ENCODE peak calls at places on chromosomes 3 and 15, in five cellular contexts. Z is transverse colon, H is esophagus muscularis mucosa, A is tibial nerve, K is H1. Y is an unnamed sample.

GRCh38 chr15:76198456-76199105 is 112.7 kb downstream of the ETFA start:
- DNase-seq in Z (no peak), H (no peak), A (no peak), K (no peak), Y (no peak)

GRCh38 chr15:76185716-76186115 is 125.6 kb downstream of the ETFA start:
- DNase-seq in Z (no peak), H (no peak), A (no peak), K (peak; percentile 54), Y (no peak)

GRCh38 chr3:19931767-19932188 is 2.2 kb downstream of the EFHB start:
- DNase-seq in Z (no peak), H (no peak), A (no peak), K (no peak), Y (no peak)

GRCh38 chr3:66353530-66353929 is 132.7 kb downstream of the SLC25A26 start:
- DNase-seq in Z (no peak), H (no peak), A (no peak), K (no peak), Y (no peak)

GRCh38 chr3:60992395-60992794 is 258.9 kb downstream of the FHIT start:
- DNase-seq in Z (no peak), H (no peak), A (peak; percentile 20), K (no peak), Y (no peak)

GRCh38 chr3:193680220-193680619 is 87.2 kb downstream of the OPA1 start:
- DNase-seq in Z (no peak), H (no peak), A (no peak), K (no peak), Y (no peak)

GRCh38 chr3:37480003-37480402 is 305.6 kb upstream of the LRRFIP2 start:
- DNase-seq in Z (no peak), H (no peak), A (no peak), K (no peak), Y (no peak)

GRCh38 chr3:145696011-145696410 is 465.0 kb downstream of the PLOD2 start:
- DNase-seq in Z (no peak), H (no peak), A (no peak), K (no peak), Y (no peak)

GRCh38 chr3:111712294-111713180 is 117.4 kb upstream of the ZBED2 start:
- DNase-seq in Z (no peak), H (peak; percentile 81), A (no peak), K (no peak), Y (no peak)

GRCh38 chr15:101187820-101188516 is 63.9 kb downstream of the CHSY1 start:
- DNase-seq in Z (no peak), H (no peak), A (no peak), K (no peak), Y (no peak)

GRCh38 chr3:134362670-134363380 is 11.4 kb downstream of the AMOTL2 start:
- DNase-seq in Z (no peak), H (no peak), A (no peak), K (no peak), Y (no peak)

GRCh38 chr3:188082040-188082439 is 71.9 kb upstream of the LPP start:
- DNase-seq in Z (no peak), H (no peak), A (peak; percentile 60), K (no peak), Y (no peak)

GRCh38 chr15:96629501-96629900 is 299.0 kb downstream of the NR2F2 start:
- DNase-seq in Z (peak; percentile 9), H (no peak), A (peak; percentile 31), K (no peak), Y (peak; percentile 12)

GRCh38 chr15:93007994-93008393 is 81.0 kb downstream of the RGMA start:
- DNase-seq in Z (no peak), H (no peak), A (no peak), K (no peak), Y (no peak)

GRCh38 chr3:8990266-8991215 is 27.3 kb upstream of the RAD18 start:
- DNase-seq in Z (no peak), H (no peak), A (no peak), K (no peak), Y (peak; percentile 53)

GRCh38 chr3:152047465-152047864 is 174.0 kb downstream of the SUCNR1 start:
- DNase-seq in Z (no peak), H (no peak), A (no peak), K (no peak), Y (no peak)

GRCh38 chr15:88249220-88249619 is 7.3 kb downstream of the NTRK3 start:
- DNase-seq in Z (no peak), H (no peak), A (no peak), K (no peak), Y (no peak)

GRCh38 chr3:62708642-62709041 is 166.6 kb downstream of the CADPS start:
- DNase-seq in Z (no peak), H (no peak), A (no peak), K (no peak), Y (no peak)

GRCh38 chr15:89656116-89656815 is 999 bp upstream of the KIF7 start:
- DNase-seq in Z (no peak), H (no peak), A (no peak), K (no peak), Y (no peak)

GRCh38 chr3:126827121-126827520 is 123.1 kb downstream of the CHCHD6 start:
- DNase-seq in Z (no peak), H (peak; percentile 92), A (peak; percentile 52), K (no peak), Y (no peak)

GRCh38 chr3:191329654-191330308 is 545 bp downstream of the UTS2B start:
- DNase-seq in Z (peak; percentile 69), H (no peak), A (no peak), K (no peak), Y (peak; percentile 44)

GRCh38 chr15:45790325-45790943 is 155.6 kb downstream of the SQOR start:
- DNase-seq in Z (peak; percentile 34), H (no peak), A (peak; percentile 23), K (no peak), Y (no peak)

GRCh38 chr3:84885199-84885882 is 73.4 kb upstream of the CADM2 start:
- DNase-seq in Z (no peak), H (no peak), A (no peak), K (no peak), Y (no peak)

GRCh38 chr3:155233213-155233612 is 60.3 kb downstream of the STRIT1 start:
- DNase-seq in Z (peak; percentile 8), H (no peak), A (peak; percentile 79), K (no peak), Y (peak; percentile 18)

GRCh38 chr15:59941612-59942011 is 62.5 kb upstream of the FOXB1 start:
- DNase-seq in Z (no peak), H (no peak), A (no peak), K (no peak), Y (no peak)

GRCh38 chr3:23668430-23668904 is 137.3 kb upstream of the UBE2E1 start:
- DNase-seq in Z (no peak), H (no peak), A (no peak), K (no peak), Y (no peak)

GRCh38 chr3:103388214-103388613 is 953.4 kb downstream of the ZPLD1 start:
- DNase-seq in Z (no peak), H (no peak), A (no peak), K (no peak), Y (no peak)

GRCh38 chr15:85785887-85786777 is 8.6 kb downstream of the KLHL25 start:
- DNase-seq in Z (peak; percentile 66), H (no peak), A (no peak), K (no peak), Y (peak; percentile 46)

GRCh38 chr3:151709847-151710246 is 23.9 kb upstream of the AADACL2 start:
- DNase-seq in Z (no peak), H (no peak), A (no peak), K (no peak), Y (no peak)

GRCh38 chr3:18559323-18559972 is 134.3 kb upstream of the SATB1 start:
- DNase-seq in Z (peak; percentile 19), H (no peak), A (no peak), K (peak; percentile 27), Y (no peak)

GRCh38 chr15:89665449-89666146 is 10.3 kb upstream of the KIF7 start:
- DNase-seq in Z (peak; percentile 63), H (no peak), A (peak; percentile 23), K (no peak), Y (peak; percentile 67)

GRCh38 chr3:30948436-30948835 is 54.0 kb upstream of the GADL1 start:
- DNase-seq in Z (no peak), H (no peak), A (no peak), K (no peak), Y (no peak)

GRCh38 chr3:43061101-43061895 is 44.6 kb downstream of the POMGNT2 start:
- DNase-seq in Z (no peak), H (peak; percentile 82), A (no peak), K (no peak), Y (no peak)

GRCh38 chr3:169131695-169132464 is 531.6 kb downstream of the MECOM start:
- DNase-seq in Z (no peak), H (no peak), A (no peak), K (no peak), Y (no peak)

GRCh38 chr3:169137943-169138342 is 525.6 kb downstream of the MECOM start:
- DNase-seq in Z (no peak), H (no peak), A (no peak), K (no peak), Y (no peak)

GRCh38 chr3:169134194-169134593 is 529.3 kb downstream of the MECOM start:
- DNase-seq in Z (no peak), H (no peak), A (no peak), K (no peak), Y (no peak)

GRCh38 chr3:169137076-169137475 is 526.4 kb downstream of the MECOM start:
- DNase-seq in Z (no peak), H (no peak), A (no peak), K (no peak), Y (no peak)

GRCh38 chr3:169133178-169134161 is 530.0 kb downstream of the MECOM start:
- DNase-seq in Z (no peak), H (no peak), A (no peak), K (no peak), Y (no peak)
- TF ChIP-seq CTCF in Z (peak; percentile 25), H (peak; percentile 31), A (peak; percentile 35), K (no peak), Y (no peak)

DNA sequence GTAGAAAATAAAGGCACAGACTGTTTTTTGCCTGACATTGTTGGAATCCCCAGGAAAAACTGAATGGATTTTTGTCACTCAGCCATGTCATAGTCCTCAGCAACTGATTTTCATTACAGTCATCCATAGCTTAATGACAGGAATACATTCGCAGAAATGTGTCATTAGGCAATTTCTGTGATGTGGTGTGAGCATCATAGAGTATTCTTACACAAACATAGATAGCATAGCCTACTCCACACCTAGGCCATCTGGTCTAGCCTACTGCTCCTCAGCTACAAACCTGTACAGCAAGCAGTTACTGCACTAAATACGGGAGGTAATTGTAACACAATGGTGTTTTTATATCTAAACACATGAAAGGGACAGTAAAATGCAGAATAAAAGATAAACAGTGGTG is 34.4 kb upstream of the FBN1 start:
- DNase-seq in Z (no peak), H (no peak), A (no peak), K (no peak), Y (no peak)
- TF ChIP-seq EP300 in Z (no peak), H (no peak), A (no peak), K (no peak), Y (no peak)

GRCh38 chr15:84772031-84772430 is 23.6 kb downstream of the ZNF592 start:
- DNase-seq in Z (no peak), H (no peak), A (no peak), K (no peak), Y (no peak)
- H3K27ac ChIP-seq in Z (no peak overlapping the region), H (no peak overlapping the region), A (no peak overlapping the region), K (no peak overlapping the region), Y (no peak overlapping the region)

DNA sequence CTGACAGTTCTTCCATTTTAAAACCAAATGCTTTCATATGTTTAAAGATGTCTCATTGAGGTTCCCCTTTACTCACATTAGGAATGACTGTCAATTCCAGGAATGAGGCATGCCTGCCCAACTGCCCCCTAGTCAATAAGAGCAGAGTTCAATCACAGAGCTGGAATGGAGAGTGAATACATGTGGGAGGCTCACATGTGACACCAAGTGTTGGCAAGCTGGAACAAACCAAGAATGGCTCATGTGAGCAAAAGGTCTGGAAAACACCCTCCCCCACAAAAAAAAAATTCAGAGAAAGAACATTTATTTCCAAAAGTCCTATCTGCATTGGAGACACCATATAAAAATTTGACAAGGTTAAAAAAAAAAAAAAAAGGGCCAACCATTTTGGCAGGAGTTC is 3.7 kb downstream of the PBRM1 start:
- DNase-seq in Z (no peak), H (no peak), A (no peak), K (no peak), Y (peak; percentile 42)
- TF ChIP-seq CTCF in Z (no peak), H (no peak), A (no peak), K (no peak), Y (peak; percentile 18)

Y was measured in ovary.